ENCODE peak calls at places on chromosomes 5 and 9, in four cellular contexts. One of them, this sample, is unnamed.

GRCh38 chr5:150217041-150217440 is 27.2 kb downstream of the SLC6A7 start:
- DNase-seq in GM20000: no peak
- DNase-seq in NCI-H2029: no peak
- DNase-seq in posterior cingulate gyrus: peak
- DNase-seq in this sample: no peak

GRCh38 chr5:95238560-95239325 is 46.2 kb downstream of the MCTP1 start:
- DNase-seq in posterior cingulate gyrus: no peak
- DNase-seq in NCI-H2029: no peak
- DNase-seq in GM20000: peak
- DNase-seq in this sample: no peak

GRCh38 chr9:128081052-128081451 is 13.0 kb downstream of the SLC25A25 start:
- DNase-seq in GM20000: no peak
- DNase-seq in posterior cingulate gyrus: no peak
- DNase-seq in NCI-H2029: no peak
- DNase-seq in this sample: no peak

GRCh38 chr5:96567188-96567587 is 95.0 kb upstream of the CAST start:
- DNase-seq in NCI-H2029: no peak
- DNase-seq in posterior cingulate gyrus: no peak
- DNase-seq in GM20000: no peak
- DNase-seq in this sample: no peak

GRCh38 chr5:150783422-150783928 is 4.9 kb downstream of the SMIM3 start:
- DNase-seq in NCI-H2029: peak
- DNase-seq in GM20000: peak
- DNase-seq in posterior cingulate gyrus: no peak
- DNase-seq in this sample: peak

GRCh38 chr5:57368010-57368409 is 114.6 kb downstream of the ACTBL2 start:
- DNase-seq in posterior cingulate gyrus: no peak
- DNase-seq in GM20000: no peak
- DNase-seq in NCI-H2029: no peak
- DNase-seq in this sample: no peak

GRCh38 chr5:34552129-34552528 is 104.0 kb upstream of the RAI14 start:
- DNase-seq in GM20000: no peak
- DNase-seq in NCI-H2029: no peak
- DNase-seq in posterior cingulate gyrus: no peak
- DNase-seq in this sample: no peak

GRCh38 chr9:72025956-72026355 is 34.5 kb downstream of the C9orf57 start:
- DNase-seq in posterior cingulate gyrus: no peak
- DNase-seq in GM20000: no peak
- DNase-seq in NCI-H2029: no peak
- DNase-seq in this sample: no peak

GRCh38 chr5:139968547-139969261 is 74.4 kb downstream of the NRG2 start:
- DNase-seq in posterior cingulate gyrus: peak
- DNase-seq in GM20000: peak
- DNase-seq in NCI-H2029: peak
- DNase-seq in this sample: peak

GRCh38 chr9:137295313-137296213 is 6.5 kb downstream of the NRARP start:
- DNase-seq in GM20000: peak
- DNase-seq in NCI-H2029: no peak
- DNase-seq in posterior cingulate gyrus: no peak
- DNase-seq in this sample: no peak

GRCh38 chr9:131593936-131594665 is 48.8 kb downstream of the PRRT1B start:
- DNase-seq in posterior cingulate gyrus: no peak
- DNase-seq in NCI-H2029: no peak
- DNase-seq in GM20000: no peak
- DNase-seq in this sample: no peak

GRCh38 chr5:130032807-130033206 is 128.5 kb downstream of the CHSY3 start:
- DNase-seq in NCI-H2029: no peak
- DNase-seq in GM20000: no peak
- DNase-seq in posterior cingulate gyrus: peak
- DNase-seq in this sample: no peak